ENCODE peak calls at places on chromosome 14, in ten cellular contexts. O is body of pancreas, E is breast epithelium, F is K562, K is spleen, L is tibial nerve, V is ovary, I is heart left ventricle, N is A549, P is endothelial cell of umbilical vein. U is an unnamed sample.

GRCh38 chr14:98578204-98578603 is 693.8 kb downstream of the BCL11B start:
- DNase-seq in O (no peak), F (no peak), V (no peak), N (no peak), K (no peak), E (no peak), L (no peak), P (no peak), I (no peak), U (no peak)

GRCh38 chr14:29123017-29123416 is 356.4 kb downstream of the FOXG1 start:
- DNase-seq in L (no peak), K (no peak), V (no peak), O (no peak), P (no peak), N (no peak), F (no peak), E (no peak), I (no peak), U (no peak)

GRCh38 chr14:22466520-22466919 is 122.5 kb downstream of the DAD1 start:
- DNase-seq in I (no peak), E (no peak), V (no peak), N (no peak), O (no peak), L (no peak), K (no peak), F (no peak), P (no peak), U (peak; percentile 18)

GRCh38 chr14:80077262-80077661 is 134.0 kb downstream of the DIO2 start:
- DNase-seq in I (no peak), N (no peak), K (no peak), F (no peak), L (no peak), V (no peak), O (no peak), E (no peak), P (no peak), U (no peak)

GRCh38 chr14:92173668-92174067 is 51.9 kb downstream of the CPSF2 start:
- DNase-seq in K (no peak), E (no peak), L (no peak), N (no peak), I (no peak), O (no peak), P (no peak), F (no peak), V (no peak), U (peak; percentile 20)

GRCh38 chr14:32329146-32329545 is at the start of gene AKAP6:
- DNase-seq in P (no peak), V (no peak), L (no peak), E (no peak), N (no peak), I (no peak), O (no peak), F (no peak), K (no peak), U (no peak)

GRCh38 chr14:95527392-95528002 is 7.4 kb upstream of the GLRX5 start:
- DNase-seq in V (no peak), O (peak; percentile 62), E (no peak), K (no peak), P (no peak), N (no peak), I (no peak), L (peak; percentile 72), F (no peak), U (no peak)

GRCh38 chr14:100857923-100858837 is 32.3 kb downstream of the MEG3 start:
- DNase-seq in E (no peak), I (peak; percentile 39), F (no peak), P (no peak), O (no peak), V (no peak), N (no peak), L (no peak), K (peak; percentile 47), U (no peak)

GRCh38 chr14:90302529-90303303 is 29.0 kb downstream of the NRDE2 start:
- DNase-seq in I (no peak), L (no peak), N (no peak), F (no peak), V (no peak), P (no peak), O (no peak), K (no peak), E (no peak), U (no peak)

GRCh38 chr14:28344381-28344780 is 422.2 kb upstream of the FOXG1 start:
- DNase-seq in N (no peak), L (no peak), K (no peak), I (no peak), F (no peak), P (peak; percentile 28), V (no peak), E (no peak), O (no peak), U (no peak)

GRCh38 chr14:54566410-54567223 is at the start of gene SAMD4A:
- DNase-seq in F (peak; percentile 37), K (peak; percentile 94), O (peak; percentile 68), I (peak; percentile 87), L (peak; percentile 63), V (peak; percentile 75), P (peak; percentile 84), N (peak; percentile 68), E (peak; percentile 68), U (no peak)

GRCh38 chr14:35883677-35884293 is 57.6 kb downstream of the BRMS1L start:
- DNase-seq in K (no peak), V (no peak), P (no peak), N (peak; percentile 10), I (no peak), E (no peak), L (no peak), F (no peak), O (peak; percentile 54), U (no peak)

GRCh38 chr14:75879031-75879430 is 102.8 kb downstream of the TGFB3 start:
- DNase-seq in P (peak; percentile 95), F (no peak), K (no peak), E (no peak), I (no peak), L (no peak), N (no peak), V (no peak), O (no peak), U (no peak)

GRCh38 chr14:75283884-75284563 is 5.4 kb downstream of the FOS start:
- DNase-seq in V (no peak), P (no peak), L (no peak), F (peak; percentile 22), E (no peak), N (no peak), O (peak; percentile 75), I (no peak), K (peak; percentile 72), U (no peak)

GRCh38 chr14:21923820-21924219 is 250.2 kb upstream of the OR4E1 start:
- DNase-seq in N (no peak), I (no peak), E (no peak), P (peak; percentile 88), V (no peak), O (no peak), L (no peak), K (no peak), F (no peak), U (no peak)

GRCh38 chr14:30985796-30986195 is 39.7 kb upstream of the AP4S1 start:
- DNase-seq in I (no peak), P (no peak), E (no peak), L (no peak), V (no peak), K (no peak), N (no peak), F (no peak), O (no peak), U (no peak)

GRCh38 chr14:66624319-66624937 is 116.5 kb downstream of the GPHN start:
- DNase-seq in I (peak; percentile 68), K (no peak), E (no peak), O (peak; percentile 79), F (peak; percentile 1), V (no peak), P (peak; percentile 71), N (peak; percentile 35), L (no peak), U (no peak)

GRCh38 chr14:54894995-54895394 is 7.6 kb downstream of the GCH1 start:
- DNase-seq in V (no peak), P (peak; percentile 28), I (no peak), L (no peak), O (no peak), K (no peak), N (no peak), F (no peak), E (no peak), U (no peak)

GRCh38 chr14:91336093-91336450 is 81.5 kb downstream of the CCDC88C start:
- DNase-seq in V (no peak), O (no peak), P (no peak), L (no peak), I (no peak), K (no peak), N (no peak), F (no peak), E (no peak), U (no peak)

GRCh38 chr14:30884925-30885324 is 10.6 kb downstream of the COCH start:
- DNase-seq in V (no peak), F (no peak), I (no peak), O (no peak), N (no peak), K (no peak), E (no peak), L (no peak), P (no peak), U (no peak)

GRCh38 chr14:93997082-93997481 is at the start of gene CCDC197:
- DNase-seq in V (no peak), O (no peak), K (no peak), I (no peak), L (no peak), P (no peak), F (no peak), E (no peak), N (no peak), U (no peak)

GRCh38 chr14:50000215-50001145 is 107.6 kb downstream of the ARF6 start:
- DNase-seq in K (peak; percentile 92), O (peak; percentile 45), N (no peak), F (no peak), V (peak; percentile 55), P (peak; percentile 67), E (peak; percentile 78), L (no peak), I (peak; percentile 81), U (no peak)
- TF ChIP-seq POLR2A in K (no peak), O (no peak), N (peak; percentile 9), F (peak; percentile 3), V (no peak), P (no peak), E (no peak), L (no peak), I (no peak), U (no peak)

GRCh38 chr14:23469127-23469905 is at the start of gene NGDN:
- DNase-seq in V (peak; percentile 96), E (peak; percentile 98), L (peak; percentile 93), N (peak; percentile 98), F (peak; percentile 86), I (peak; percentile 95), K (peak; percentile 95), O (peak; percentile 96), P (peak; percentile 100), U (peak; percentile 67)
- TF ChIP-seq POLR2A in V (peak; percentile 53), E (peak; percentile 49), L (no peak), N (peak; percentile 77), F (peak; percentile 85), I (peak; percentile 46), K (no peak), O (peak; percentile 83), P (peak; percentile 52), U (peak; percentile 25)

GRCh38 chr14:52068741-52069616 is at the start of gene NID2:
- DNase-seq in K (peak; percentile 81), O (peak; percentile 81), N (peak; percentile 79), P (peak; percentile 68), E (peak; percentile 45), V (peak; percentile 92), I (peak; percentile 92), L (peak; percentile 83), F (peak; percentile 33), U (no peak)
- TF ChIP-seq POLR2A in K (no peak), O (peak; percentile 35), N (no peak), P (no peak), E (no peak), V (peak; percentile 69), I (peak; percentile 91), L (peak; percentile 58), F (no peak), U (no peak)

GRCh38 chr14:105486974-105487448 is 325 bp downstream of the CRIP1 start:
- DNase-seq in V (peak; percentile 49), E (no peak), L (no peak), I (peak; percentile 90), N (no peak), P (no peak), K (peak; percentile 90), F (no peak), O (no peak), U (no peak)
- TF ChIP-seq POLR2A in V (no peak), E (no peak), L (no peak), I (peak; percentile 69), N (peak; percentile 98), P (no peak), K (no peak), F (no peak), O (no peak), U (no peak)